ENCODE peak calls at places on chromosome 14, in six cellular contexts. V is AG09309, N is GM12864, W is fibroblast of pulmonary artery, T is A549, E is psoas muscle. I is an unnamed sample.
A peak's percentile ranks its signal among the peaks of the same experiment; 100 is the strongest.

GRCh38 chr14:34794941-34795340 is 80.2 kb downstream of the BAZ1A start:
- DNase-seq in T (no peak), V (no peak), W (no peak), N (no peak), E (no peak), I (no peak)

GRCh38 chr14:59028476-59029202 is 159.8 kb upstream of the DAAM1 start:
- DNase-seq in W (peak; percentile 90), N (peak; percentile 29), E (peak; percentile 64), V (peak; percentile 93), T (peak; percentile 37), I (peak; percentile 91)

GRCh38 chr14:91897121-91897701 is 29.9 kb upstream of the TC2N start:
- DNase-seq in T (no peak), W (peak; percentile 85), N (no peak), E (peak; percentile 62), V (peak; percentile 29), I (peak; percentile 52)

GRCh38 chr14:105884808-105885281 is 358.5 kb downstream of the TMEM121 start:
- DNase-seq in V (no peak), W (no peak), E (peak; percentile 15), T (no peak), N (no peak), I (no peak)

GRCh38 chr14:97029800-97030199 is 232.6 kb downstream of the VRK1 start:
- DNase-seq in E (no peak), W (no peak), T (no peak), V (no peak), N (no peak), I (no peak)

GRCh38 chr14:46368275-46368674 is 283.3 kb downstream of the RPL10L start:
- DNase-seq in V (no peak), W (no peak), T (no peak), N (no peak), E (no peak), I (no peak)

GRCh38 chr14:67763158-67763822 is 53.1 kb downstream of the ZFYVE26 start:
- DNase-seq in V (no peak), T (no peak), E (no peak), W (no peak), N (no peak), I (no peak)

GRCh38 chr14:53912121-53912520 is 44.5 kb downstream of the BMP4 start:
- DNase-seq in N (no peak), T (no peak), V (no peak), E (no peak), W (no peak), I (no peak)

GRCh38 chr14:26598081-26598671 is 343 bp upstream of the NOVA1 start:
- DNase-seq in N (no peak), T (peak; percentile 57), W (peak; percentile 98), E (peak; percentile 88), V (no peak), I (peak; percentile 78)

GRCh38 chr14:88868558-88869159 is 44.2 kb downstream of the TTC8 start:
- DNase-seq in E (no peak), W (peak; percentile 20), N (peak; percentile 10), V (no peak), T (no peak), I (no peak)

GRCh38 chr14:34711169-34711568 is 3.2 kb downstream of the CFL2 start:
- DNase-seq in E (no peak), V (peak; percentile 76), T (no peak), N (peak; percentile 60), W (peak; percentile 73), I (peak; percentile 90)

GRCh38 chr14:85573406-85573805 is 43.5 kb downstream of the FLRT2 start:
- DNase-seq in E (no peak), T (no peak), W (peak; percentile 37), N (no peak), V (no peak), I (no peak)

GRCh38 chr14:75401356-75401755 is 26.5 kb upstream of the JDP2 start:
- DNase-seq in V (no peak), E (peak; percentile 80), N (no peak), T (no peak), W (peak; percentile 61), I (peak; percentile 7)

GRCh38 chr14:91405241-91405721 is 12.3 kb downstream of the CCDC88C start:
- DNase-seq in E (no peak), V (no peak), W (no peak), T (no peak), N (no peak), I (no peak)

GRCh38 chr14:44846232-44846824 is 115.4 kb downstream of the KLHL28 start:
- DNase-seq in T (peak; percentile 21), E (no peak), W (peak; percentile 73), N (peak; percentile 8), V (peak; percentile 8), I (peak; percentile 2)

GRCh38 chr14:43687866-43688265 is 819.2 kb downstream of the FSCB start:
- DNase-seq in V (peak; percentile 14), E (no peak), N (no peak), W (peak; percentile 77), T (no peak), I (peak; percentile 40)

GRCh38 chr14:101062065-101062450 is 158.5 kb upstream of the RTL1 start:
- DNase-seq in V (no peak), W (no peak), N (no peak), E (peak; percentile 23), T (no peak), I (no peak)

GRCh38 chr14:24605435-24606190 is 3.9 kb downstream of the GZMH start:
- DNase-seq in N (no peak), V (no peak), W (peak; percentile 3), T (peak; percentile 41), E (no peak), I (no peak)

GRCh38 chr14:104520620-104521410 is 58.7 kb upstream of the C14orf180 start:
- DNase-seq in N (no peak), W (no peak), T (no peak), V (no peak), E (no peak), I (no peak)

GRCh38 chr14:62943202-62943601 is 102.1 kb downstream of the KCNH5 start:
- DNase-seq in T (no peak), E (no peak), N (no peak), V (no peak), W (peak; percentile 3), I (no peak)

GRCh38 chr14:56100556-56100955 is 17.7 kb upstream of the PELI2 start:
- DNase-seq in E (no peak), W (no peak), T (no peak), V (no peak), N (no peak), I (no peak)

GRCh38 chr14:83172363-83172762 is 1638.7 kb upstream of the SEL1L start:
- DNase-seq in N (no peak), W (peak; percentile 7), E (no peak), V (no peak), T (no peak), I (no peak)

GRCh38 chr14:22982477-22983245 is at the start of gene AJUBA:
- DNase-seq in W (peak; percentile 92), T (peak; percentile 95), N (peak; percentile 50), V (peak; percentile 82), E (peak; percentile 90), I (peak; percentile 87)

GRCh38 chr14:36931796-36932195 is 240.6 kb downstream of the SLC25A21 start:
- DNase-seq in T (no peak), V (no peak), W (no peak), N (no peak), E (no peak), I (no peak)

GRCh38 chr14:81211844-81212243 is 8.9 kb downstream of the GTF2A1 start:
- DNase-seq in W (peak; percentile 44), T (no peak), N (no peak), V (no peak), E (peak; percentile 74), I (no peak)

GRCh38 chr14:67359775-67360468 is at the start of the genes ATP6V1D and EIF2S1:
- DNase-seq in N (peak; percentile 99), E (peak; percentile 100), T (peak; percentile 98), W (peak; percentile 99), V (peak; percentile 98), I (peak; percentile 98)

GRCh38 chr14:70822706-70823185 is 13.4 kb upstream of the MAP3K9 start:
- DNase-seq in V (no peak), E (no peak), N (no peak), W (peak; percentile 39), T (peak; percentile 52), I (peak; percentile 17)

GRCh38 chr14:23580948-23581281 is 2.3 kb upstream of the JPH4 start:
- DNase-seq in N (no peak), T (no peak), E (no peak), W (no peak), V (no peak), I (no peak)

GRCh38 chr14:90534091-90534837 is 137.4 kb downstream of the CALM1 start:
- DNase-seq in T (no peak), N (no peak), V (no peak), W (peak; percentile 50), E (no peak), I (no peak)

DNA sequence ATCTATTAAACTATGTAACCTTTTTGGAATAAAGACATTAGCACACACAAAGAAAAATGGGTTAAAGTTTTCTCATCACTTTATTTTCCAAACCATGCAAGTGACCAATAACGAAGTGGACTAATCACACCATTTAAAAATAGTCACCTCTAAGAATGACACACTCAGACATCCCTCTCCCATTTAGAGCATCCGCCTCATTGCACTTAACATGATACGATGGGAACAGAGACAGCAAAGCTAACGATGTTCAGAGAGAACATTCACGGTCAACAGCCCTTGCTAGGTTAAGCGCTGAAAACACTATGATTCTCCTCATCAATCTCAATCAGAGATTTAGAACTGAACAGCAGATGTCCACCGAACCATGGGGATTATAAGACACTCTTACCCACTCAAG is 35.8 kb downstream of the NIN start:
- DNase-seq in N (no peak), T (no peak), V (no peak), E (no peak), W (no peak), I (no peak)
- H3K4me3 ChIP-seq in N (peak overlapping the region; percentile 27), T (no peak overlapping the region), V (no peak overlapping the region), E (no peak overlapping the region), W (no peak overlapping the region), I (no peak overlapping the region)

GRCh38 chr14:95263527-95264231 is 56.0 kb downstream of the CLMN start:
- DNase-seq in N (no peak), T (no peak), E (no peak), V (no peak), W (no peak), I (no peak)
- H3K4me3 ChIP-seq in N (no peak overlapping the region), T (no peak overlapping the region), E (no peak overlapping the region), V (no peak overlapping the region), W (no peak overlapping the region), I (no peak overlapping the region)

GRCh38 chr14:73753043-73753886 is 39.1 kb upstream of the PNMA1 start:
- DNase-seq in V (no peak), N (no peak), E (no peak), W (peak; percentile 65), T (no peak), I (no peak)
- H3K4me3 ChIP-seq in V (no peak overlapping the region), N (peak overlapping the region; percentile 91), E (peak overlapping the region; percentile 53), W (no peak overlapping the region), T (no peak overlapping the region), I (peak overlapping the region; percentile 32)

GRCh38 chr14:32897724-32898064 is 41.0 kb upstream of the NPAS3 start:
- DNase-seq in T (no peak), N (no peak), W (no peak), V (no peak), E (no peak), I (no peak)
- H3K4me3 ChIP-seq in T (peak overlapping the region; percentile 49), N (no peak overlapping the region), W (peak overlapping the region; percentile 46), V (peak overlapping the region; percentile 44), E (peak overlapping the region; percentile 76), I (peak overlapping the region; percentile 39)

I was measured in skeletal muscle cell.